ENCODE peak calls at places on chromosome 7, in seven cellular contexts. One of them, this sample, is unnamed.

GRCh38 chr7:135670179-135670578 is 7.9 kb downstream of the STMP1 start:
- DNase-seq in tibial nerve: no peak
- DNase-seq in uterus: no peak
- DNase-seq in ovary: no peak
- DNase-seq in HCT116: no peak
- DNase-seq in lower leg skin: no peak
- DNase-seq in HepG2: no peak
- DNase-seq in this sample: no peak

GRCh38 chr7:51224811-51225581 is 91.6 kb downstream of the COBL start:
- DNase-seq in tibial nerve: no peak
- DNase-seq in uterus: no peak
- DNase-seq in lower leg skin: peak
- DNase-seq in HCT116: peak
- DNase-seq in ovary: no peak
- DNase-seq in HepG2: peak
- DNase-seq in this sample: peak

GRCh38 chr7:127833641-127834040 is 181.6 kb downstream of the SND1 start:
- DNase-seq in ovary: no peak
- DNase-seq in tibial nerve: no peak
- DNase-seq in HepG2: no peak
- DNase-seq in uterus: no peak
- DNase-seq in HCT116: no peak
- DNase-seq in lower leg skin: no peak
- DNase-seq in this sample: no peak

GRCh38 chr7:11613292-11613930 is 218.6 kb downstream of the THSD7A start:
- DNase-seq in uterus: no peak
- DNase-seq in ovary: no peak
- DNase-seq in HepG2: no peak
- DNase-seq in HCT116: no peak
- DNase-seq in lower leg skin: no peak
- DNase-seq in tibial nerve: no peak
- DNase-seq in this sample: no peak

GRCh38 chr7:134200970-134201369 is 73.8 kb downstream of the LRGUK start:
- DNase-seq in ovary: no peak
- DNase-seq in HCT116: no peak
- DNase-seq in uterus: no peak
- DNase-seq in tibial nerve: no peak
- DNase-seq in HepG2: no peak
- DNase-seq in lower leg skin: no peak
- DNase-seq in this sample: no peak

GRCh38 chr7:105782391-105783063 is 93.9 kb downstream of the ATXN7L1 start:
- DNase-seq in ovary: no peak
- DNase-seq in HCT116: no peak
- DNase-seq in uterus: no peak
- DNase-seq in HepG2: no peak
- DNase-seq in tibial nerve: no peak
- DNase-seq in lower leg skin: no peak
- DNase-seq in this sample: no peak

GRCh38 chr7:19122018-19122588 is 4.7 kb upstream of the TWIST1 start:
- DNase-seq in uterus: no peak
- DNase-seq in lower leg skin: no peak
- DNase-seq in HCT116: peak
- DNase-seq in tibial nerve: no peak
- DNase-seq in HepG2: no peak
- DNase-seq in ovary: no peak
- DNase-seq in this sample: no peak

GRCh38 chr7:80089341-80089740 is 45.3 kb upstream of the GNAI1 start:
- DNase-seq in lower leg skin: no peak
- DNase-seq in HepG2: no peak
- DNase-seq in HCT116: no peak
- DNase-seq in tibial nerve: no peak
- DNase-seq in ovary: no peak
- DNase-seq in uterus: no peak
- DNase-seq in this sample: no peak

GRCh38 chr7:134420509-134421125 is 38.3 kb downstream of the AKR1B1 start:
- DNase-seq in HepG2: peak
- DNase-seq in ovary: no peak
- DNase-seq in tibial nerve: no peak
- DNase-seq in HCT116: peak
- DNase-seq in lower leg skin: peak
- DNase-seq in uterus: no peak
- DNase-seq in this sample: no peak

GRCh38 chr7:104327963-104328307 is 468 bp upstream of the LHFPL3 start:
- DNase-seq in ovary: no peak
- DNase-seq in HCT116: no peak
- DNase-seq in HepG2: no peak
- DNase-seq in lower leg skin: no peak
- DNase-seq in tibial nerve: no peak
- DNase-seq in uterus: no peak
- DNase-seq in this sample: no peak

GRCh38 chr7:49773939-49774458 is 561 bp downstream of the VWC2 start:
- DNase-seq in uterus: no peak
- DNase-seq in tibial nerve: no peak
- DNase-seq in HCT116: no peak
- DNase-seq in lower leg skin: no peak
- DNase-seq in HepG2: no peak
- DNase-seq in ovary: peak
- DNase-seq in this sample: no peak

GRCh38 chr7:155733582-155734444 is 78.5 kb downstream of the SHH start:
- DNase-seq in lower leg skin: no peak
- DNase-seq in uterus: no peak
- DNase-seq in tibial nerve: no peak
- DNase-seq in HCT116: no peak
- DNase-seq in ovary: no peak
- DNase-seq in HepG2: no peak
- DNase-seq in this sample: no peak

GRCh38 chr7:16356241-16356958 is 64.9 kb downstream of the CRPPA start:
- DNase-seq in lower leg skin: no peak
- DNase-seq in ovary: no peak
- DNase-seq in tibial nerve: no peak
- DNase-seq in uterus: no peak
- DNase-seq in HCT116: no peak
- DNase-seq in HepG2: no peak
- DNase-seq in this sample: no peak

GRCh38 chr7:133601607-133602006 is 348.7 kb downstream of the EXOC4 start:
- DNase-seq in ovary: no peak
- DNase-seq in HCT116: no peak
- DNase-seq in HepG2: no peak
- DNase-seq in uterus: no peak
- DNase-seq in tibial nerve: no peak
- DNase-seq in lower leg skin: no peak
- DNase-seq in this sample: no peak

GRCh38 chr7:44259547-44260457 is 59.0 kb downstream of the YKT6 start:
- DNase-seq in HCT116: no peak
- DNase-seq in tibial nerve: peak
- DNase-seq in lower leg skin: peak
- DNase-seq in uterus: peak
- DNase-seq in HepG2: peak
- DNase-seq in ovary: peak
- DNase-seq in this sample: peak

GRCh38 chr7:37853468-37853867 is 5.1 kb downstream of the NME8 start:
- DNase-seq in ovary: no peak
- DNase-seq in tibial nerve: no peak
- DNase-seq in uterus: no peak
- DNase-seq in HepG2: peak
- DNase-seq in lower leg skin: no peak
- DNase-seq in HCT116: peak
- DNase-seq in this sample: no peak

GRCh38 chr7:80942261-80943041 is 23.6 kb upstream of the SEMA3C start:
- DNase-seq in lower leg skin: no peak
- DNase-seq in uterus: peak
- DNase-seq in HepG2: peak
- DNase-seq in HCT116: peak
- DNase-seq in tibial nerve: no peak
- DNase-seq in ovary: peak
- DNase-seq in this sample: no peak

DNA sequence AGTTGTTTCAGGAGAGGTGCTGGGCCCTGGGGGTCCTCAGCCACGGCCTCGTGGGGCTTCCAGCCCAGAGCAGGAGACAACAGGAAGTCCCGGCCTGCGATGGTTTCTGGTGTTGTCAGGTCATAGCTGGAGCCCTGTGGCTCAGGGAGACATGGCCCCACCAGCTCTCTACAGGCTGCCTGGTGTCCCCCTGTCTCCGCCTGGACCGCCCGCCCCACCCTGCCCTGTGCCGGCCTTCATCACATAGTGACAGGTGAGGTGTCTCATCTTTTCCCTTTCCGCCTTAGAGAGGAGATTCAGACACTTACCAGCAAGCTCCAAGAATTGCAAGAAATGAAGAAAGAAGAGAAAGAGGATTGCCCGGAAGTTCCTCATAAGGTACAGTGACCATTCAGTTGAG is 35.8 kb downstream of the IQCE start:
- DNase-seq in uterus: no peak
- DNase-seq in lower leg skin: no peak
- DNase-seq in tibial nerve: no peak
- DNase-seq in HepG2: no peak
- DNase-seq in HCT116: no peak
- DNase-seq in ovary: no peak
- DNase-seq in this sample: no peak
- H3K4me3 ChIP-seq in uterus: no peak
- H3K4me3 ChIP-seq in lower leg skin: no peak
- H3K4me3 ChIP-seq in tibial nerve: no peak
- H3K4me3 ChIP-seq in HepG2: no peak
- H3K4me3 ChIP-seq in HCT116: no peak
- H3K4me3 ChIP-seq in ovary: no peak
- H3K4me3 ChIP-seq in this sample: no peak

GRCh38 chr7:4699897-4700296 is 17.8 kb downstream of the FOXK1 start:
- DNase-seq in lower leg skin: no peak
- DNase-seq in ovary: no peak
- DNase-seq in uterus: no peak
- DNase-seq in HCT116: no peak
- DNase-seq in HepG2: no peak
- DNase-seq in tibial nerve: no peak
- DNase-seq in this sample: no peak

GRCh38 chr7:4700577-4701235 is 18.6 kb downstream of the FOXK1 start:
- DNase-seq in lower leg skin: no peak
- DNase-seq in uterus: peak
- DNase-seq in HepG2: no peak
- DNase-seq in tibial nerve: no peak
- DNase-seq in HCT116: no peak
- DNase-seq in ovary: no peak
- DNase-seq in this sample: no peak

GRCh38 chr7:4703532-4703931 is 21.4 kb downstream of the FOXK1 start:
- DNase-seq in lower leg skin: no peak
- DNase-seq in HepG2: no peak
- DNase-seq in ovary: no peak
- DNase-seq in uterus: no peak
- DNase-seq in HCT116: no peak
- DNase-seq in tibial nerve: no peak
- DNase-seq in this sample: no peak

GRCh38 chr7:4706384-4707032 is 24.4 kb downstream of the FOXK1 start:
- DNase-seq in uterus: no peak
- DNase-seq in HepG2: no peak
- DNase-seq in ovary: no peak
- DNase-seq in HCT116: no peak
- DNase-seq in lower leg skin: no peak
- DNase-seq in tibial nerve: no peak
- DNase-seq in this sample: no peak

DNA sequence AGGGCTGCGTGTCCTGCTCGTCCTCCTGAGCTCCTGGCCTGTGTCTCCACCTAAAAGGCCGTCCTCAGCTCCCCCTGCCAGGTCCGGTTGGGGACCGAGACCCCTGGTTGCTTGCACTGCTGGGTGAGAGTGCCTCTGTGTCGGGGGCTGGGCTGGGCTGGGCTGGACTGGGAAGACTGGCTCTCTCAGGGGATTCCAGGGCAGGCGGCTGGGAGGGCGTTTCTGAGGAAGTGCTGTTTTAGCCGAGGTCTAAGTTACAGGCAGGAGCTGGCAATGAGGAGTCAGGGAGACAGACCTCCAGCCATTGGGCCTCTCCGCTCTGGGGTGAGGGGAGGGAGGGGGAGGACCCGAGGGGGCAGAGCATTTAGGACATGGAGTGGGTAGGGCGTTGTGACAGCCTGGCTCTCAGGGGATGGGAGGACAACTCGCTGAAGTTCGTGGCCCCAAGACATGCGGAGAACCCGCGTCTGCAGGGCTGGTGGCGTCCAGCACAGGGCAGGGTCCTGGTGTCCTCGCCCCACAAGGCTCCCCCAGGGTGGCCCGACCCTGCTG is 20.9 kb downstream of the FOXK1 start:
- DNase-seq in lower leg skin: peak
- DNase-seq in HepG2: no peak
- DNase-seq in ovary: no peak
- DNase-seq in uterus: no peak
- DNase-seq in tibial nerve: no peak
- DNase-seq in HCT116: no peak
- DNase-seq in this sample: no peak
- TF ChIP-seq POLR2A in lower leg skin: no peak
- TF ChIP-seq POLR2A in HepG2: no peak
- TF ChIP-seq POLR2A in ovary: no peak
- TF ChIP-seq POLR2A in uterus: no peak
- TF ChIP-seq POLR2A in tibial nerve: no peak
- TF ChIP-seq POLR2A in HCT116: no peak
- TF ChIP-seq POLR2A in this sample: no peak

DNA sequence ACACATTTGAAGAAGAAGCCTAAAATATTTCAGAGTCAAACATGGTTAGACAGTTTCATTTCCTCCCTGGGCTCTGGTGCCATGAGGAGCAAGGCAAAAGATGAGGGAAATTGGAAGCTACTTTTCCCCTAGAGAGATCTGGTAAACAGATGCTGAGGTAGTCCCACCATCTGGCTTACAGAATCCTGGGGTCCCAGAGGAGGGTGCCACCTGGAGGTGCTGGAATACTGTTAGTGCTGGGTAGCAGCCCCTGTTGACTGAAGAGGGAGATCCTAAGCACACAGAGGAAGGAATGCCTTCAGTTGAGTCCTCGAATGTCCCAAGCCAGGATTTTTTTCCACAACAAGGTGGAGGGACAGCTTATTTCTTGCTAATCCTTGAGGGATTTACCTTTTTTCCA is 160.1 kb downstream of the FZD1 start:
- DNase-seq in uterus: no peak
- DNase-seq in tibial nerve: no peak
- DNase-seq in HepG2: peak
- DNase-seq in lower leg skin: no peak
- DNase-seq in ovary: peak
- DNase-seq in HCT116: no peak
- DNase-seq in this sample: no peak
- TF ChIP-seq CTCF in uterus: no peak
- TF ChIP-seq CTCF in tibial nerve: no peak
- TF ChIP-seq CTCF in HepG2: no peak
- TF ChIP-seq CTCF in lower leg skin: no peak
- TF ChIP-seq CTCF in ovary: no peak
- TF ChIP-seq CTCF in HCT116: peak
- TF ChIP-seq CTCF in this sample: no peak

DNA sequence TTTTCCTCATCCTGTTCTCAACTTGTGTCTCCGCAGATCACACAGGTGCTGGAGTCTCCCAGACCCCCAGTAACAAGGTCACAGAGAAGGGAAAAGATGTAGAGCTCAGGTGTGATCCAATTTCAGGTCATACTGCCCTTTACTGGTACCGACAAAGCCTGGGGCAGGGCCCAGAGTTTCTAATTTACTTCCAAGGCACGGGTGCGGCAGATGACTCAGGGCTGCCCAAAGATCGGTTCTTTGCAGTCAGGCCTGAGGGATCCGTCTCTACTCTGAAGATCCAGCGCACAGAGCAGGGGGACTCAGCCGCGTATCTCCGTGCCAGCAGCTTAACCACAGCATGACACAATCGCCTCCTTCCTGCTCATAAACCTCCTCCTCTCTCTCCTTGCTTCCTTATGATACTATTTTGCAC is 126.7 kb upstream of the PRSS58 start:
- DNase-seq in lower leg skin: no peak
- DNase-seq in HepG2: no peak
- DNase-seq in HCT116: no peak
- DNase-seq in uterus: no peak
- DNase-seq in tibial nerve: no peak
- DNase-seq in ovary: no peak
- DNase-seq in this sample: no peak
- H3K4me3 ChIP-seq in lower leg skin: no peak
- H3K4me3 ChIP-seq in HepG2: no peak
- H3K4me3 ChIP-seq in HCT116: no peak
- H3K4me3 ChIP-seq in uterus: no peak
- H3K4me3 ChIP-seq in tibial nerve: no peak
- H3K4me3 ChIP-seq in ovary: no peak
- H3K4me3 ChIP-seq in this sample: no peak

This sample was measured in vagina.